ENCODE peak calls at places on chromosome 9, in ten cellular contexts. M, Q, A, I, P, L, U, D, G and J are unnamed samples.
A peak's percentile ranks its signal among the peaks of the same experiment; 100 is the strongest.

GRCh38 chr9:32490601-32491000 is 35.4 kb downstream of the RIGI start:
- DNase-seq in D (no peak), A (no peak), P (no peak), Q (no peak), L (no peak), M (no peak), U (no peak), I (no peak), G (no peak), J (no peak)

GRCh38 chr9:120481248-120481647 is 98.7 kb downstream of the CDK5RAP2 start:
- DNase-seq in I (no peak), A (no peak), G (no peak), L (no peak), M (no peak), D (no peak), Q (no peak), U (no peak), P (no peak), J (no peak)

GRCh38 chr9:91736311-91736710 is 213.7 kb downstream of the ROR2 start:
- DNase-seq in M (no peak), L (no peak), A (no peak), D (no peak), P (no peak), Q (no peak), U (no peak), I (no peak), G (no peak), J (no peak)

GRCh38 chr9:108885643-108886348 is 23.7 kb downstream of the ACTL7A start:
- DNase-seq in Q (no peak), M (no peak), D (no peak), I (peak; percentile 61), A (peak; percentile 62), P (no peak), L (peak; percentile 97), U (peak; percentile 68), G (peak; percentile 80), J (no peak)

GRCh38 chr9:89631381-89631780 is 26.6 kb downstream of the GADD45G start:
- DNase-seq in Q (peak; percentile 33), I (no peak), A (no peak), U (no peak), D (no peak), M (no peak), P (no peak), G (no peak), L (no peak), J (no peak)

GRCh38 chr9:12935714-12936113 is 160.9 kb downstream of the LURAP1L start:
- DNase-seq in A (no peak), I (no peak), M (no peak), L (no peak), U (no peak), G (peak; percentile 55), Q (no peak), D (no peak), P (no peak), J (no peak)

GRCh38 chr9:34993502-34994428 is 4.2 kb downstream of the DNAJB5 start:
- DNase-seq in M (no peak), G (peak; percentile 69), Q (no peak), D (no peak), A (no peak), P (peak; percentile 85), L (no peak), I (no peak), U (peak; percentile 39), J (no peak)

GRCh38 chr9:114281421-114282103 is 41.3 kb upstream of the ORM1 start:
- DNase-seq in M (no peak), U (no peak), D (no peak), G (peak; percentile 57), L (no peak), A (no peak), P (peak; percentile 72), Q (peak; percentile 30), I (no peak), J (no peak)

GRCh38 chr9:2919347-2919746 is 75.5 kb upstream of the PUM3 start:
- DNase-seq in I (no peak), L (no peak), D (no peak), G (peak; percentile 82), P (no peak), M (no peak), A (peak; percentile 0), Q (no peak), U (no peak), J (no peak)

GRCh38 chr9:136171009-136171800 is 33.7 kb downstream of the LHX3 start:
- DNase-seq in Q (no peak), M (no peak), I (no peak), G (no peak), U (no peak), A (no peak), P (no peak), L (no peak), D (no peak), J (no peak)

GRCh38 chr9:17075758-17076485 is 58.9 kb upstream of the CNTLN start:
- DNase-seq in L (no peak), U (no peak), Q (no peak), M (no peak), A (no peak), P (no peak), G (no peak), I (no peak), D (no peak), J (no peak)

GRCh38 chr9:129885018-129885669 is 49.9 kb downstream of the USP20 start:
- DNase-seq in M (no peak), U (peak; percentile 83), D (peak; percentile 51), Q (no peak), I (no peak), L (no peak), P (no peak), G (no peak), A (peak; percentile 75), J (peak; percentile 30)

GRCh38 chr9:81391457-81391825 is 297.9 kb downstream of the TLE1 start:
- DNase-seq in Q (no peak), A (no peak), I (no peak), L (peak; percentile 31), U (no peak), G (no peak), M (no peak), D (no peak), P (no peak), J (no peak)

GRCh38 chr9:110797611-110798010 is 129.0 kb downstream of the MUSK start:
- DNase-seq in D (no peak), I (no peak), L (peak; percentile 77), G (no peak), P (no peak), M (no peak), Q (no peak), U (no peak), A (no peak), J (no peak)

GRCh38 chr9:6551126-6551525 is 94.4 kb downstream of the GLDC start:
- DNase-seq in D (no peak), Q (no peak), I (no peak), U (no peak), M (no peak), A (no peak), L (no peak), G (no peak), P (no peak), J (no peak)

GRCh38 chr9:91555132-91555531 is 131.5 kb upstream of the NFIL3 start:
- DNase-seq in A (no peak), L (no peak), Q (no peak), M (no peak), I (no peak), P (no peak), G (no peak), U (no peak), D (no peak), J (no peak)

GRCh38 chr9:121837113-121838010 is 185.9 kb downstream of the DAB2IP start:
- DNase-seq in D (no peak), U (peak; percentile 46), I (no peak), A (no peak), M (no peak), G (no peak), P (peak; percentile 39), Q (no peak), L (no peak), J (no peak)

GRCh38 chr9:94018628-94019027 is 63.5 kb upstream of the BARX1 start:
- DNase-seq in A (peak; percentile 6), G (peak; percentile 23), I (no peak), M (no peak), P (no peak), U (no peak), L (no peak), Q (no peak), D (no peak), J (no peak)

GRCh38 chr9:89247431-89248370 is 63.3 kb upstream of the CKS2 start:
- DNase-seq in L (peak; percentile 72), M (no peak), G (no peak), U (no peak), Q (no peak), I (no peak), P (no peak), A (no peak), D (no peak), J (no peak)

GRCh38 chr9:8736805-8737204 is 937.2 kb upstream of the DMAC1 start:
- DNase-seq in L (no peak), D (no peak), G (no peak), I (no peak), A (no peak), Q (no peak), U (no peak), P (no peak), M (no peak), J (no peak)

GRCh38 chr9:95508242-95508967 is 8.4 kb downstream of the PTCH1 start:
- DNase-seq in A (peak; percentile 34), Q (peak; percentile 61), L (no peak), D (no peak), M (peak; percentile 38), I (no peak), G (no peak), U (peak; percentile 66), P (no peak), J (no peak)

GRCh38 chr9:110623462-110624025 is 44.0 kb upstream of the SVEP1 start:
- DNase-seq in P (no peak), U (no peak), G (peak; percentile 46), I (peak; percentile 23), D (peak; percentile 16), L (peak; percentile 76), Q (no peak), M (peak; percentile 54), A (peak; percentile 79), J (peak; percentile 26)

GRCh38 chr9:116985636-116986414 is 298.7 kb downstream of the TRIM32 start:
- DNase-seq in A (no peak), G (no peak), L (no peak), D (no peak), M (no peak), Q (no peak), P (no peak), U (no peak), I (no peak), J (no peak)

GRCh38 chr9:108953983-108954574 is 19.9 kb downstream of the ABITRAM start:
- DNase-seq in M (no peak), A (peak; percentile 71), U (no peak), I (no peak), P (no peak), Q (no peak), L (peak; percentile 72), D (no peak), G (peak; percentile 47), J (peak; percentile 38)